ENCODE peak calls at places on chromosome 6, in ten cellular contexts. F is tibial nerve; G is CD4-positive, CD25-positive, alpha-beta regulatory T cell; J is transverse colon; Z is mesendoderm; S is CD8-positive, alpha-beta T cell; E is upper lobe of left lung; A is SJSA1; X is lung; I is fibroblast of lung. N is an unnamed sample. For H3K4me1, the result is how much of the 10 kb centered on the place peaks cover.

GRCh38 chr6:166443166-166443565 is 60.4 kb upstream of the MPC1 start:
- DNase-seq in F (no peak), G (no peak), J (no peak), Z (no peak), S (no peak), E (no peak), A (no peak), X (no peak), I (no peak), N (no peak)

GRCh38 chr6:151084275-151084674 is 155.5 kb upstream of the AKAP12 start:
- DNase-seq in F (no peak), G (no peak), J (no peak), Z (no peak), S (no peak), E (no peak), A (no peak), X (no peak), I (no peak), N (no peak)

GRCh38 chr6:3961581-3962225 is 112.5 kb downstream of the FAM50B start:
- DNase-seq in F (no peak), G (no peak), J (no peak), Z (no peak), S (no peak), E (no peak), A (peak), X (no peak), I (peak), N (peak)

GRCh38 chr6:106194949-106195919 is 109.1 kb downstream of the PRDM1 start:
- DNase-seq in F (no peak), G (peak), J (no peak), Z (peak), S (peak), E (no peak), A (no peak), X (no peak), I (peak), N (peak)

GRCh38 chr6:125197795-125198269 is 44.3 kb downstream of the TPD52L1 start:
- DNase-seq in F (peak), G (no peak), J (peak), Z (peak), S (no peak), E (peak), A (no peak), X (peak), I (peak), N (peak)

GRCh38 chr6:133966654-133967300 is 13.8 kb downstream of the TBPL1 start:
- DNase-seq in F (no peak), G (no peak), J (no peak), Z (no peak), S (no peak), E (no peak), A (no peak), X (no peak), I (no peak), N (no peak)

GRCh38 chr6:17405944-17406245 is 12.5 kb downstream of the CAP2 start:
- DNase-seq in F (no peak), G (no peak), J (peak), Z (no peak), S (no peak), E (no peak), A (no peak), X (no peak), I (no peak), N (no peak)

GRCh38 chr6:137233561-137234504 is 14.6 kb upstream of the IFNGR1 start:
- DNase-seq in F (no peak), G (no peak), J (no peak), Z (peak), S (no peak), E (no peak), A (no peak), X (no peak), I (peak), N (peak)

GRCh38 chr6:2579241-2579761 is 171.4 kb downstream of the MYLK4 start:
- DNase-seq in F (no peak), G (no peak), J (no peak), Z (no peak), S (no peak), E (peak), A (no peak), X (peak), I (peak), N (no peak)

GRCh38 chr6:4693158-4693557 is 83.0 kb upstream of the CDYL start:
- DNase-seq in F (no peak), G (no peak), J (no peak), Z (no peak), S (no peak), E (no peak), A (no peak), X (no peak), I (no peak), N (no peak)

GRCh38 chr6:127058027-127058426 is 60.4 kb upstream of the RSPO3 start:
- DNase-seq in F (no peak), G (no peak), J (no peak), Z (no peak), S (no peak), E (no peak), A (no peak), X (no peak), I (peak), N (peak)

GRCh38 chr6:84643778-84644177 is 120.6 kb downstream of the TBX18 start:
- DNase-seq in F (no peak), G (no peak), J (no peak), Z (no peak), S (no peak), E (no peak), A (no peak), X (no peak), I (no peak), N (no peak)

GRCh38 chr6:149150999-149151398 is 166.5 kb upstream of the TAB2 start:
- DNase-seq in F (no peak), G (peak), J (no peak), Z (no peak), S (no peak), E (no peak), A (no peak), X (no peak), I (no peak), N (no peak)

GRCh38 chr6:16511723-16512584 is 249.3 kb downstream of the ATXN1 start:
- DNase-seq in F (no peak), G (peak), J (peak), Z (no peak), S (peak), E (no peak), A (no peak), X (no peak), I (no peak), N (peak)

GRCh38 chr6:158459726-158460125 is 100.2 kb upstream of the TMEM181 start:
- DNase-seq in F (no peak), G (no peak), J (no peak), Z (no peak), S (no peak), E (no peak), A (no peak), X (no peak), I (no peak), N (no peak)

GRCh38 chr6:54717849-54718455 is 128.6 kb upstream of the FAM83B start:
- DNase-seq in F (peak), G (peak), J (peak), Z (peak), S (peak), E (peak), A (peak), X (peak), I (peak), N (peak)

GRCh38 chr6:169722362-169723199 is 1.7 kb downstream of the PHF10 start:
- DNase-seq in F (no peak), G (no peak), J (peak), Z (peak), S (peak), E (peak), A (no peak), X (no peak), I (peak), N (peak)

DNA sequence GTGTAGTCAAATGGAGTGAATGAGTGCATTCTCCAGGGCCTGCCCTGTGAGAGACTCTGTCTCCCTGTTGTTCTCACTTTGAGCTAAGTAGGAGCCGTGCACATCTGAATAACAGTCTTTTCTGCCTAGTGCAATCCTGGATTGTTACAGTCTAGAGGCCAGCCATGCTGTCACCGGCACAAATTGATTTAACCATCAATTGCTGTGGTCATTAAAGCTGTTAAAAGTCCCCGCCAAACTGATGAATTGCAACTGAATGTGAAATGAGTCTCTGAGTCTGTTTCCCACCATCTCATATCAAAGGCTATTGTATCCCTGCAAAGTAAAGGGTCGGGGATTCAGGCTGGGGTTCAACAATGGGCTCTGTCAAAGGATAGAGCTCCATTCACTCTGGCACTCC is 156.1 kb downstream of the RFPL4B start:
- DNase-seq in F (no peak), G (no peak), J (no peak), Z (peak), S (no peak), E (no peak), A (peak), X (no peak), I (peak), N (no peak)
- H3K27ac ChIP-seq in F (no peak), G (no peak), J (no peak), Z (no peak), S (no peak), E (no peak), A (peak), X (no peak), I (no peak), N (no peak)

DNA sequence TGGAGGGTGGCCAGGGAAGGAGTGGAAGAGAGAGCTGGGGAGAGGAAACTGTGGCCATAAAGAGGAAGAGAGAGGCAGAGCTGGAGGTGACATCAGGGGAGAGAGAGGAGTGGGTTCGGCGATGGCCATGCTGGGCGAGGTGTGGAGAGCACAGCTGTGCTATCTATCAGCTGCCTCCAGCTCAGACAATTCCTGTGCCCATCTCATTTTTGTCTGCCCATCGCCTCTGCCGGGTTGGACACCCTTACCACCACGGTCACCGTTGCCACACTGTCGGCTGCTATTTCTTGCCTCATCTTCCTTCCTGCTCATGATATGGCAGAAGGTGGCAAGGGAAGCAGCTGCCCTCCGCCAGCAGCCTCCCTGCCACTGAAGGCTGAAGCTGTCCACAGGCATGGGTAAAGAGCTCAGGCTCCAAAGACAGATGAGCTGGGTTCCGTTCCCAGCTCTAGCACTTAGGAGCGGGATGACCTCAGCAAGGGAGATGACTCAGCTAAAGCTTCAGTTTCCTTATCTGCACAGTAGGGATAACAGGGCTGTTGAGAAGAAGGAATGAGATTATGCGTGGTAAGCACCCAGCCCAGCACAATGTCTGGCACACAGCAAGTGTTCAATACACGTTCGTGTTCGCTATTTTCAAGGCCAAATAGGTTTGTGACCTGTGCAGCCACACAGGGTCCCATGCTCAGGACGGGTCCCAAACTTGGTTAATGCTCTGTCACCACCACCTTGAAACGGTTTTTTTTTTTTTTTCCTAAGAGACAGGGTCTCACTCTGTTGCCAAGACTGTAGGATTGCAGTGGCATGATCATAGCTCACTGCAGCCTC is 21.9 kb upstream of the TAF8 start:
- DNase-seq in F (no peak), G (peak), J (no peak), Z (peak), S (no peak), E (peak), A (no peak), X (peak), I (peak), N (peak)
- H3K4me1 ChIP-seq in F (under half), G (half or more), J (under half), Z (under half), S (half or more), E (half or more), A (under half), X (under half), I (under half), N (under half)

GRCh38 chr6:46819561-46819960 is 26.4 kb downstream of the MEP1A start:
- DNase-seq in F (no peak), G (no peak), J (no peak), Z (peak), S (no peak), E (no peak), A (no peak), X (no peak), I (no peak), N (no peak)
- H3K27ac ChIP-seq in F (no peak), G (no peak), J (no peak), Z (no peak), S (no peak), E (no peak), A (no peak), X (no peak), I (no peak), N (no peak)

GRCh38 chr6:36757943-36758508 is 60.4 kb downstream of the RAB44 start:
- DNase-seq in F (no peak), G (no peak), J (no peak), Z (no peak), S (no peak), E (no peak), A (no peak), X (no peak), I (no peak), N (no peak)

GRCh38 chr6:36757206-36757605 is 59.6 kb downstream of the RAB44 start:
- DNase-seq in F (no peak), G (peak), J (peak), Z (no peak), S (peak), E (no peak), A (no peak), X (no peak), I (no peak), N (no peak)

GRCh38 chr6:36755435-36756348 is 58.1 kb downstream of the RAB44 start:
- DNase-seq in F (no peak), G (peak), J (peak), Z (no peak), S (peak), E (peak), A (peak), X (no peak), I (peak), N (peak)

GRCh38 chr6:36758516-36759176 is 61.0 kb downstream of the RAB44 start:
- DNase-seq in F (no peak), G (no peak), J (peak), Z (no peak), S (no peak), E (no peak), A (no peak), X (no peak), I (no peak), N (no peak)

GRCh38 chr6:36756761-36757160 is 59.1 kb downstream of the RAB44 start:
- DNase-seq in F (no peak), G (no peak), J (no peak), Z (no peak), S (no peak), E (no peak), A (no peak), X (no peak), I (no peak), N (no peak)
- H3K4me1 ChIP-seq in F (under half), G (half or more), J (under half), Z (under half), S (under half), E (under half), A (under half), X (under half), I (under half), N (under half)

GRCh38 chr6:99026135-99026534 is 78.4 kb upstream of the FBXL4 start:
- DNase-seq in F (no peak), G (peak), J (no peak), Z (peak), S (no peak), E (no peak), A (no peak), X (no peak), I (peak), N (peak)

GRCh38 chr6:99030915-99031314 is 83.2 kb upstream of the FBXL4 start:
- DNase-seq in F (no peak), G (no peak), J (no peak), Z (peak), S (no peak), E (no peak), A (no peak), X (no peak), I (no peak), N (no peak)

GRCh38 chr6:99036672-99037071 is 88.9 kb upstream of the FBXL4 start:
- DNase-seq in F (no peak), G (no peak), J (no peak), Z (no peak), S (no peak), E (no peak), A (no peak), X (no peak), I (no peak), N (no peak)

GRCh38 chr6:99032396-99032795 is 84.7 kb upstream of the FBXL4 start:
- DNase-seq in F (no peak), G (no peak), J (no peak), Z (no peak), S (no peak), E (no peak), A (no peak), X (no peak), I (no peak), N (no peak)

GRCh38 chr6:99031957-99032356 is 84.2 kb upstream of the FBXL4 start:
- DNase-seq in F (no peak), G (no peak), J (no peak), Z (no peak), S (no peak), E (no peak), A (no peak), X (no peak), I (no peak), N (no peak)
- H3K27ac ChIP-seq in F (no peak), G (no peak), J (no peak), Z (no peak), S (no peak), E (no peak), A (no peak), X (no peak), I (no peak), N (no peak)

DNA sequence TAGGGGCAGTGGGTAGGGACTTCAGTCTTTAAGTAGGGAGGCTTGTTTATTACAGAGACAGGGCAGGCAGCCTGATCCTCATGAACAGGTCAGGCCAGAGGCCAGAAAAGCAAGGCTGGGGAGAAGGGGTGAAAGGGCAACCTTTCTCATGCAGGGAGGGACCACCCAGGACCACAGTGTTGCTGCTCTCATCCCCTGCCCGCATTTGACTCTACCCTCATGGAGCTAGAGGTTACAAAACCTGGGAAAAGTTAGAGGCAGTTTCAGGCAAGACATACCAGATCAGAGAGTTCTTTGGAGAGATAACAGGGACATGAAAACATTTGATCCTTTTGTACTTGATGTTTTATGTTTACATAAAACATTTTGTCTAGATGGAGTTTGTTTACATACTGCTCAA is 38.1 kb downstream of the MDGA1 start:
- DNase-seq in F (no peak), G (no peak), J (no peak), Z (no peak), S (no peak), E (no peak), A (no peak), X (no peak), I (no peak), N (no peak)
- H3K4me1 ChIP-seq in F (under half), G (under half), J (under half), Z (under half), S (under half), E (under half), A (under half), X (under half), I (under half), N (under half)

DNA sequence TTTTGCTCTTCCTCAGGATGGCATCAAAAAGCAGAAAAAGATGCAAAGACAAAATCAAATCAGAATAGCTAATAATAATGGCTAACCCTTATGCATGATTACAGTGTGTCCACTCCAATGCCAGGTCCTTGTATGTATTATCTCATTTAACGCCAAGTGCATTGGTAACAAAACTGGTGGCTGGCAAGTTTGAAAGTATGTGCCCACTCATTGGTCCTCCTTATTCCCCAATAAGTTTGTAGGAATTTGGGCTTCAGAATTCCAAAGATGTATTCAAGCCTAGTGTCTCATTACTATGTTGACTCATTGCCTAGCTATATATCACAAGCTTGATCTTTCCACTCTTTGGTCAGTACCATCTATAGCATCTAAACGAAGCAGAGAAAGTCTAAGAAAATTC is 196.6 kb downstream of the GJA10 start:
- DNase-seq in F (no peak), G (no peak), J (no peak), Z (no peak), S (no peak), E (no peak), A (no peak), X (no peak), I (no peak), N (no peak)
- H3K27ac ChIP-seq in F (no peak), G (no peak), J (no peak), Z (no peak), S (no peak), E (no peak), A (no peak), X (no peak), I (no peak), N (no peak)

GRCh38 chr6:111563581-111563980 is 42.1 kb downstream of the TRAF3IP2 start:
- DNase-seq in F (no peak), G (no peak), J (no peak), Z (no peak), S (no peak), E (no peak), A (no peak), X (no peak), I (no peak), N (no peak)
- H3K4me1 ChIP-seq in F (under half), G (under half), J (under half), Z (under half), S (under half), E (under half), A (under half), X (under half), I (under half), N (under half)

DNA sequence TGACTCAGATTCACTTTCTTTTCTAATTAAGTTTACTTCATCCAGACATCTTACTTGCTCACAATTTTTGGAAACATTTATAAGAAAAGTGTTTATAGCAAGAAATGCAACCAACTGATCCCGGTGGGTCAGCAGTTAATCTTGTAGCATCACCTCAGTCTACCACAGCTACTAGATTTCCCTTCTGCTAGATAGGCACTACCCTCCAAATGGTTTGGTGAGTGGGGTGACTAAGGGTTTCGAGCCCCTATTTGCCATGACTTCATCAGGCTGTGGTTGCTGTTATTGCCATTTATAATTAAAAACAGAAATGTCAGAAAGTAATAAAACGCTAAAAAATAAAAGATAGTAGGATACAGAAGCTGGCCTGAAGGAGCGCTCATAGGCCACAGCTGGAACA is 930.1 kb upstream of the GJE1 start:
- DNase-seq in F (no peak), G (no peak), J (no peak), Z (no peak), S (no peak), E (no peak), A (no peak), X (no peak), I (no peak), N (no peak)
- H3K27ac ChIP-seq in F (no peak), G (no peak), J (no peak), Z (no peak), S (no peak), E (no peak), A (no peak), X (no peak), I (no peak), N (no peak)

N was measured in foreskin keratinocyte.